ENCODE peak calls at places on chromosome 17, in ten cellular contexts. Z is stomach, B is Peyer's patch, D is esophagus squamous epithelium, Y is ovary, U is A549, N is transverse colon, J is tibial nerve, P is K562, F is heart left ventricle. R is an unnamed sample.

GRCh38 chr17:43936434-43936833 is 5.8 kb downstream of the PPY start:
- DNase-seq in Z (no peak), B (no peak), D (no peak), Y (no peak), U (no peak), N (no peak), J (no peak), P (no peak), F (no peak), R (no peak)

GRCh38 chr17:2749784-2750181 is 331 bp upstream of the CCDC92B start:
- DNase-seq in Z (peak), B (peak), D (no peak), Y (peak), U (peak), N (peak), J (peak), P (peak), F (peak), R (peak)

GRCh38 chr17:31381165-31381668 is 10.3 kb upstream of the RAB11FIP4 start:
- DNase-seq in Z (no peak), B (no peak), D (no peak), Y (no peak), U (no peak), N (no peak), J (no peak), P (no peak), F (no peak), R (no peak)

GRCh38 chr17:44043326-44043725 is 23.1 kb downstream of the LSM12 start:
- DNase-seq in Z (no peak), B (no peak), D (no peak), Y (no peak), U (no peak), N (no peak), J (no peak), P (no peak), F (no peak), R (no peak)

GRCh38 chr17:3531266-3532101 is 26.1 kb downstream of the TRPV3 start:
- DNase-seq in Z (no peak), B (no peak), D (no peak), Y (peak), U (no peak), N (no peak), J (no peak), P (no peak), F (peak), R (no peak)

GRCh38 chr17:18246880-18247612 is 11.5 kb downstream of the FLII start:
- DNase-seq in Z (peak), B (peak), D (no peak), Y (peak), U (peak), N (peak), J (peak), P (peak), F (no peak), R (no peak)

GRCh38 chr17:77728022-77728671 is 230.4 kb upstream of the TNRC6C start:
- DNase-seq in Z (no peak), B (no peak), D (no peak), Y (no peak), U (peak), N (no peak), J (peak), P (peak), F (no peak), R (peak)

GRCh38 chr17:1455291-1455747 is 713 bp downstream of the CRK start:
- DNase-seq in Z (peak), B (peak), D (no peak), Y (peak), U (peak), N (peak), J (no peak), P (peak), F (peak), R (peak)

GRCh38 chr17:61460796-61461585 is 8.8 kb downstream of the TBX4 start:
- DNase-seq in Z (no peak), B (no peak), D (no peak), Y (no peak), U (no peak), N (no peak), J (no peak), P (no peak), F (no peak), R (no peak)

GRCh38 chr17:69898606-69899005 is 176.4 kb upstream of the KCNJ16 start:
- DNase-seq in Z (no peak), B (no peak), D (no peak), Y (no peak), U (no peak), N (no peak), J (no peak), P (no peak), F (no peak), R (no peak)

GRCh38 chr17:17242246-17242645 is 5.3 kb upstream of the FLCN start:
- DNase-seq in Z (no peak), B (peak), D (no peak), Y (no peak), U (no peak), N (no peak), J (no peak), P (no peak), F (no peak), R (no peak)

GRCh38 chr17:59786536-59787319 is 79.3 kb downstream of the VMP1 start:
- DNase-seq in Z (peak), B (peak), D (peak), Y (no peak), U (peak), N (peak), J (no peak), P (peak), F (no peak), R (peak)

GRCh38 chr17:7484964-7485377 is 805 bp downstream of the POLR2A start:
- DNase-seq in Z (no peak), B (no peak), D (no peak), Y (no peak), U (no peak), N (no peak), J (no peak), P (no peak), F (no peak), R (no peak)

GRCh38 chr17:54013117-54013516 is 190.4 kb downstream of the KIF2B start:
- DNase-seq in Z (no peak), B (no peak), D (no peak), Y (no peak), U (no peak), N (no peak), J (no peak), P (no peak), F (no peak), R (no peak)

GRCh38 chr17:58759522-58759921 is 3.9 kb downstream of the PPM1E start:
- DNase-seq in Z (no peak), B (no peak), D (no peak), Y (no peak), U (no peak), N (no peak), J (no peak), P (no peak), F (no peak), R (no peak)

GRCh38 chr17:54745239-54745638 is 155.4 kb upstream of the TOM1L1 start:
- DNase-seq in Z (no peak), B (no peak), D (no peak), Y (no peak), U (no peak), N (no peak), J (no peak), P (no peak), F (no peak), R (no peak)

GRCh38 chr17:59093145-59093701 is 13.5 kb downstream of the TRIM37 start:
- DNase-seq in Z (no peak), B (no peak), D (no peak), Y (no peak), U (no peak), N (no peak), J (no peak), P (no peak), F (no peak), R (no peak)

GRCh38 chr17:27754549-27754948 is 45.8 kb downstream of the NOS2 start:
- DNase-seq in Z (no peak), B (no peak), D (no peak), Y (no peak), U (no peak), N (no peak), J (no peak), P (no peak), F (no peak), R (no peak)
- H3K27ac ChIP-seq in Z (no peak), B (no peak), D (no peak), Y (no peak), U (no peak), N (no peak), J (no peak), P (no peak), F (no peak), R (no peak)

GRCh38 chr17:75270218-75270965 is 639 bp downstream of the MIF4GD start:
- DNase-seq in Z (peak), B (peak), D (no peak), Y (peak), U (peak), N (peak), J (no peak), P (peak), F (peak), R (peak)
- TF ChIP-seq POLR2A in Z (no peak), B (no peak), D (no peak), Y (no peak), U (peak), N (peak), J (no peak), P (peak), F (no peak), R (peak)

GRCh38 chr17:42924891-42925290 is 24.3 kb downstream of the G6PC1 start:
- DNase-seq in Z (no peak), B (no peak), D (no peak), Y (no peak), U (no peak), N (no peak), J (no peak), P (no peak), F (no peak), R (no peak)

GRCh38 chr17:42929497-42929844 is 28.9 kb downstream of the G6PC1 start:
- DNase-seq in Z (no peak), B (no peak), D (no peak), Y (no peak), U (no peak), N (no peak), J (no peak), P (no peak), F (no peak), R (no peak)

GRCh38 chr17:42928714-42929496 is 28.3 kb downstream of the G6PC1 start:
- DNase-seq in Z (peak), B (peak), D (no peak), Y (no peak), U (peak), N (peak), J (no peak), P (peak), F (no peak), R (peak)
- H3K27ac ChIP-seq in Z (peak), B (peak), D (peak), Y (no peak), U (peak), N (peak), J (peak), P (peak), F (peak), R (peak)

DNA sequence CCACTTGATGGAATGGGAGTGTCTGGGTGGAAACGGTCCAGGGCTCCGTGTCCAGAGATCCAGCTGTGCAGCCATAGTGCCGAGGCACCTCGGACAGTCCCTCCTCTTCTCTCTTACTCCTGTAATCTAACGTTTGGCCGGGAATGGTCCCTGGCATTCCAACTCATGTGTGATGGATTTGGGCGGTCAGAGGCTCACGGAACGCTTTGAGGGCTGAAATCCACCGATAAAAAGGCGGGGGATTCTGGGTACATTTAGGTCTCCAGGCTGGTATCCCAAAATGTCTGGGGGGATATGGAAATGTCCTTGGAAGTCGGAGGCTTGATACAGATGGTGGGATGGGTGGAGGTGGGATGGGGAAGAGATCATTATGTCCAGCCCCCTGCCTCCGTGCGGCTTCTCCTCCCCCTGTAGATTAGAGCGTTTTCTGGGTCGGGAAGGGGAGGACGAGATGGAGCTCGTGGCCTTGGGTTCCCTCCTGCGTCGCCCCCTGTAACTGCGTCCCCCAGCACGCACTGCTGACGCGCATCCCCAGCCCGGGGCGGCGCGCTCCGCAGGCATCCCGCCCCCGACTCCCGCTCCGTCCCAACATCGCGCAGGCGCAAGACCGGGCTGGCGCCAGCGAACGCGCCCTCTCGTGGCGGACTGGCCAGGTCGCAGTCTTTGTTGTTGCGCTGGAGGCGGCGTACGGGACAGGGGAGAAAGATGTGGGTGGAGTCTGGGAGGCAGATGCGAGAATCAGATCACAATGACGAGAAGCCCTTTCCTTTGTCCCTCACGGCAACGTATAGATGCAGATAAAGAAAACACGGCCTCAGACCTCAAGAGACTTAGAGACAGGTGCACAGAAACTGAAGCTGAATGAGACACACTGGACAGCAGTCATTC is 4.5 kb upstream of the SGCA start:
- DNase-seq in Z (peak), B (peak), D (peak), Y (peak), U (peak), N (peak), J (peak), P (peak), F (peak), R (peak)
- TF ChIP-seq POLR2A in Z (no peak), B (no peak), D (no peak), Y (peak), U (peak), N (no peak), J (no peak), P (peak), F (no peak), R (peak)

GRCh38 chr17:47898246-47898645 is 2.2 kb downstream of the SP2 start:
- DNase-seq in Z (no peak), B (no peak), D (no peak), Y (no peak), U (no peak), N (no peak), J (no peak), P (no peak), F (no peak), R (no peak)

GRCh38 chr17:47899643-47900042 is 3.6 kb downstream of the SP2 start:
- DNase-seq in Z (no peak), B (no peak), D (no peak), Y (peak), U (no peak), N (no peak), J (no peak), P (no peak), F (peak), R (no peak)

GRCh38 chr17:47902039-47902744 is 6.2 kb downstream of the SP2 start:
- DNase-seq in Z (no peak), B (no peak), D (no peak), Y (no peak), U (no peak), N (no peak), J (no peak), P (peak), F (no peak), R (no peak)

GRCh38 chr17:47905221-47905733 is 9.2 kb downstream of the SP2 start:
- DNase-seq in Z (peak), B (no peak), D (no peak), Y (peak), U (no peak), N (peak), J (peak), P (no peak), F (peak), R (peak)

GRCh38 chr17:47901423-47901822 is 5.4 kb downstream of the SP2 start:
- DNase-seq in Z (no peak), B (no peak), D (no peak), Y (peak), U (no peak), N (no peak), J (no peak), P (no peak), F (no peak), R (no peak)
- H3K27ac ChIP-seq in Z (no peak), B (no peak), D (no peak), Y (no peak), U (no peak), N (no peak), J (no peak), P (no peak), F (peak), R (peak)

R was measured in gastrocnemius medialis.